ENCODE peak calls at places on chromosome 12, in seven cellular contexts. N, R, Y, C, P, K and J are unnamed samples.
A peak's percentile ranks its signal among the peaks of the same experiment; 100 is the strongest.

GRCh38 chr12:105214670-105215375 is 21.2 kb downstream of the APPL2 start:
- DNase-seq in N (peak; percentile 74), R (no peak), Y (no peak), C (no peak), P (peak; percentile 93), K (no peak), J (no peak)

GRCh38 chr12:40993158-40993557 is 195.0 kb upstream of the PDZRN4 start:
- DNase-seq in N (no peak), R (no peak), Y (no peak), C (no peak), P (no peak), K (no peak), J (no peak)

GRCh38 chr12:95674088-95674595 is 116.4 kb downstream of the NTN4 start:
- DNase-seq in N (no peak), R (no peak), Y (no peak), C (no peak), P (no peak), K (no peak), J (no peak)

GRCh38 chr12:122104844-122105243 is 26.3 kb downstream of the MLXIP start:
- DNase-seq in N (peak; percentile 5), R (no peak), Y (no peak), C (no peak), P (no peak), K (no peak), J (no peak)

GRCh38 chr12:89863332-89863938 is 154.8 kb upstream of the ATP2B1 start:
- DNase-seq in N (no peak), R (no peak), Y (no peak), C (no peak), P (no peak), K (no peak), J (no peak)

GRCh38 chr12:128643106-128643651 is 180.6 kb downstream of the SLC15A4 start:
- DNase-seq in N (no peak), R (no peak), Y (no peak), C (no peak), P (no peak), K (no peak), J (no peak)

GRCh38 chr12:93699271-93700141 is 22.3 kb downstream of the CRADD start:
- DNase-seq in N (no peak), R (no peak), Y (no peak), C (no peak), P (no peak), K (no peak), J (no peak)

GRCh38 chr12:66352899-66353298 is 50.6 kb downstream of the HELB start:
- DNase-seq in N (no peak), R (no peak), Y (no peak), C (no peak), P (no peak), K (no peak), J (no peak)

GRCh38 chr12:121304306-121304705 is 7.8 kb upstream of the CAMKK2 start:
- DNase-seq in N (no peak), R (no peak), Y (no peak), C (no peak), P (no peak), K (no peak), J (no peak)

GRCh38 chr12:116595186-116595585 is 36.0 kb downstream of the MAP1LC3B2 start:
- DNase-seq in N (no peak), R (no peak), Y (no peak), C (no peak), P (peak; percentile 18), K (peak; percentile 62), J (no peak)

GRCh38 chr12:13161172-13161571 is 35.4 kb upstream of the EMP1 start:
- DNase-seq in N (no peak), R (no peak), Y (no peak), C (no peak), P (no peak), K (no peak), J (no peak)

GRCh38 chr12:13417516-13417915 is 221.0 kb downstream of the EMP1 start:
- DNase-seq in N (no peak), R (peak; percentile 70), Y (no peak), C (no peak), P (no peak), K (no peak), J (no peak)

GRCh38 chr12:68327896-68328295 is 4.3 kb downstream of the MDM1 start:
- DNase-seq in N (no peak), R (peak; percentile 34), Y (no peak), C (no peak), P (no peak), K (no peak), J (no peak)